ENCODE peak calls at places on chromosomes 6 and 20, in four cellular contexts. One of them, this sample, is unnamed. For H3K36me3, the result is how much of the 10 kb centered on the place peaks cover.

GRCh38 chr20:32282461-32282860 is 5.0 kb downstream of the KIF3B start:
- DNase-seq in MM.1S: no peak
- DNase-seq in heart left ventricle: peak
- DNase-seq in right lobe of liver: peak
- DNase-seq in this sample: no peak

GRCh38 chr6:65398851-65399250 is 308.2 kb downstream of the EYS start:
- DNase-seq in MM.1S: no peak
- DNase-seq in right lobe of liver: no peak
- DNase-seq in heart left ventricle: no peak
- DNase-seq in this sample: no peak

GRCh38 chr20:48544402-48545333 is 283.1 kb downstream of the PREX1 start:
- DNase-seq in heart left ventricle: no peak
- DNase-seq in right lobe of liver: no peak
- DNase-seq in MM.1S: no peak
- DNase-seq in this sample: no peak

GRCh38 chr6:106860940-106861339 is 113.6 kb downstream of the CD24 start:
- DNase-seq in heart left ventricle: no peak
- DNase-seq in MM.1S: no peak
- DNase-seq in right lobe of liver: no peak
- DNase-seq in this sample: no peak

GRCh38 chr20:57231161-57231560 is 35.3 kb downstream of the BMP7 start:
- DNase-seq in right lobe of liver: no peak
- DNase-seq in heart left ventricle: no peak
- DNase-seq in MM.1S: no peak
- DNase-seq in this sample: no peak

GRCh38 chr6:18495236-18495635 is 108.1 kb downstream of the RNF144B start:
- DNase-seq in heart left ventricle: no peak
- DNase-seq in MM.1S: no peak
- DNase-seq in right lobe of liver: no peak
- DNase-seq in this sample: no peak

GRCh38 chr6:3446197-3446596 is 10.7 kb downstream of the SLC22A23 start:
- DNase-seq in heart left ventricle: no peak
- DNase-seq in right lobe of liver: no peak
- DNase-seq in MM.1S: no peak
- DNase-seq in this sample: no peak

GRCh38 chr20:44310664-44311639 is at the start of gene FITM2:
- DNase-seq in heart left ventricle: peak
- DNase-seq in MM.1S: peak
- DNase-seq in right lobe of liver: peak
- DNase-seq in this sample: peak

GRCh38 chr6:47306887-47307286 is 2.8 kb downstream of the TNFRSF21 start:
- DNase-seq in MM.1S: no peak
- DNase-seq in heart left ventricle: no peak
- DNase-seq in right lobe of liver: no peak
- DNase-seq in this sample: no peak

GRCh38 chr20:12318043-12318442 is 400.4 kb downstream of the BTBD3 start:
- DNase-seq in MM.1S: no peak
- DNase-seq in heart left ventricle: no peak
- DNase-seq in right lobe of liver: peak
- DNase-seq in this sample: no peak

GRCh38 chr6:138517635-138518034 is 18.3 kb upstream of the NHSL1 start:
- DNase-seq in MM.1S: peak
- DNase-seq in right lobe of liver: no peak
- DNase-seq in heart left ventricle: no peak
- DNase-seq in this sample: peak

GRCh38 chr6:3449321-3449720 is 7.5 kb downstream of the SLC22A23 start:
- DNase-seq in MM.1S: no peak
- DNase-seq in heart left ventricle: no peak
- DNase-seq in right lobe of liver: no peak
- DNase-seq in this sample: no peak

GRCh38 chr6:37819177-37819801 is at the start of gene ZFAND3:
- DNase-seq in right lobe of liver: peak
- DNase-seq in MM.1S: peak
- DNase-seq in heart left ventricle: peak
- DNase-seq in this sample: peak

GRCh38 chr6:148179786-148180185 is 162.9 kb upstream of the SASH1 start:
- DNase-seq in MM.1S: no peak
- DNase-seq in heart left ventricle: no peak
- DNase-seq in right lobe of liver: no peak
- DNase-seq in this sample: peak

GRCh38 chr6:147506704-147507114 is 1.8 kb upstream of the SAMD5 start:
- DNase-seq in right lobe of liver: peak
- DNase-seq in MM.1S: peak
- DNase-seq in heart left ventricle: peak
- DNase-seq in this sample: peak

GRCh38 chr6:169173532-169174268 is 79.9 kb downstream of the THBS2 start:
- DNase-seq in MM.1S: no peak
- DNase-seq in heart left ventricle: no peak
- DNase-seq in right lobe of liver: no peak
- DNase-seq in this sample: no peak

GRCh38 chr6:106724848-106725247 is 95.5 kb downstream of the QRSL1 start:
- DNase-seq in MM.1S: no peak
- DNase-seq in right lobe of liver: peak
- DNase-seq in heart left ventricle: no peak
- DNase-seq in this sample: no peak

GRCh38 chr6:142702501-142703460 is 242.2 kb downstream of the HIVEP2 start:
- DNase-seq in right lobe of liver: peak
- DNase-seq in heart left ventricle: peak
- DNase-seq in MM.1S: no peak
- DNase-seq in this sample: peak

GRCh38 chr6:122014961-122015360 is 384.5 kb upstream of the HSF2 start:
- DNase-seq in right lobe of liver: no peak
- DNase-seq in heart left ventricle: no peak
- DNase-seq in MM.1S: no peak
- DNase-seq in this sample: no peak

DNA sequence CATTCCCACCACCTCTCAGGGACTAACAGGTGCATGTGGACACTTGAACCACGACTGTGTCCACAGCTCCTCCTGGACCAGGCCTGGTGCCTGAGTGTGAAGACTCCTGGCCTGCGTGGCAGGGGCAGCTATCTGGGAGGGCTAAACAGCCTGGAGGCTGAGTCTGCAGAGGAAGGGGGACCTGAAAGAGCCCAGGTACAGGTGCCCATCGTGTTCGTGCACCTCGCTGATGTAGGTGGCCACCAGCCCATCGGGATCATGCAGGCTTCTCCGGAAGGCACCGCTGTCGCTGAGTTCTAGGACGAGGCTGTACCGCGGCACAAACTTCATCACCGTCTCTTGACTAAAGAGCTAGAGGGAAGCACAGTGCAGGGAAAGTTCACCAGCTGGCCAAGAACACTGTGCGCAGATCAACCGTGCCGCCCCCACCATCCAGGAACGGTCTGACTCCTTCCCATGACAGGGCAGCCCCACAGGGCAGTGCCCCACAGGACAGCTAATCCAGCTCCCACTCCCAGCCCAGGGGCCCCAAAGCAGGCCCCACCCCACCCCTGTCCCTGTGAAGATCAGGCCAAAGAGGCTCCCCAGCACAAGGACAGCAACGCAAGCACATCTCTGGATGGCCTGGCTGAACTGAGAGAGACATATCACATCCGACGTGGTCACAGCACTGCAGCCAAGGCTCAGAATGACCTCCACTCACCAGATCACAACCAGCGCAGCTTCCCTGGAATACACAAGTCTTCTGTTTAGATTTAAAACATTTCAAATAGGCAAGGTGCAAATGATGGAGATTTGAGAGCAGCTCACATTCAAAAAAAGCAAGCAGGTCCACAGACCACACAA is 14.8 kb downstream of the CST7 start:
- DNase-seq in MM.1S: no peak
- DNase-seq in heart left ventricle: no peak
- DNase-seq in right lobe of liver: no peak
- DNase-seq in this sample: no peak
- H3K36me3 ChIP-seq in MM.1S: under half
- H3K36me3 ChIP-seq in heart left ventricle: half or more
- H3K36me3 ChIP-seq in right lobe of liver: under half
- H3K36me3 ChIP-seq in this sample: under half

DNA sequence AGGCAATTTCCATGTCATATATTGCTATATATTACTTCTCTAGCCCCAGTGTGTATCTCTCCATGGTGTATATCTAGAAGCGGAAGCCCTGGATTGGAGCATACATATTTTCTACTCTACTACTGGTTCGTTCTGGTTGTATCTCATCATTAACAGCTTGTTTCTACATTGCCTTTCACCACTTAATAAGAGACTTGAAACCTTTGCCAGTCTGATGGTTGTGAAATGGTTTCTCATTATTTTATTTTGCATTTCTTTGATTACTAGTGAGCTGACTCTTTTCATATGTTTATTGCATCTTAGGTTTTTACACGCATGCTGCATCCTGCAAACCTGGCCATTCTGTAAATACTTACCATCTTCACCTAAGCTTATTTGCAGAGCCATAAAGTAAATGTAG is 3.6 kb downstream of the DSTN start:
- DNase-seq in heart left ventricle: no peak
- DNase-seq in right lobe of liver: no peak
- DNase-seq in MM.1S: no peak
- DNase-seq in this sample: no peak
- H3K4me3 ChIP-seq in heart left ventricle: no peak
- H3K4me3 ChIP-seq in right lobe of liver: no peak
- H3K4me3 ChIP-seq in MM.1S: no peak
- H3K4me3 ChIP-seq in this sample: no peak

GRCh38 chr6:152167639-152168603 is 360.4 kb downstream of the ESR1 start:
- DNase-seq in heart left ventricle: no peak
- DNase-seq in MM.1S: no peak
- DNase-seq in right lobe of liver: no peak
- DNase-seq in this sample: no peak

GRCh38 chr6:152161501-152161900 is 354.0 kb downstream of the ESR1 start:
- DNase-seq in heart left ventricle: no peak
- DNase-seq in right lobe of liver: no peak
- DNase-seq in MM.1S: no peak
- DNase-seq in this sample: no peak

GRCh38 chr6:152166897-152167296 is 359.4 kb downstream of the ESR1 start:
- DNase-seq in MM.1S: no peak
- DNase-seq in heart left ventricle: no peak
- DNase-seq in right lobe of liver: no peak
- DNase-seq in this sample: no peak

GRCh38 chr6:152160346-152160745 is 352.9 kb downstream of the ESR1 start:
- DNase-seq in heart left ventricle: no peak
- DNase-seq in MM.1S: no peak
- DNase-seq in right lobe of liver: no peak
- DNase-seq in this sample: no peak

DNA sequence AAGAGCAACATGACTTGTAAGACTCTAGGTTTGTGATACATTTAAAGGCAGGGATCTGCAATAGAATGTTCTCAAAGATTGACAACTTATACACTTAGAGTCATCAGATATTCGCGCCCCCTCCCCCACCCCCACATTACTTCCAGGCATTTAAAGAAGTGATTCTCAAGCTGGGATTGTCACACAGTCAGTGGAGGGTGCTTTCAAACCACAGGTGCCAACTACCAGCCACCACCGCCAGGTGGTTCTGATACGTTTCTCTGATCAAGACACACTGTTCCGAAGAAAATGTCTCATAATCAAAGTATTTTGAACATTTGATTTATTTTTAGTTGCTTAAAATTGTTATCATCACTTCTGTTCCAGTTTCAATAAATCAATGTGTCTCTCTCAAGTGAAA is 357.5 kb downstream of the ESR1 start:
- DNase-seq in right lobe of liver: no peak
- DNase-seq in MM.1S: no peak
- DNase-seq in heart left ventricle: no peak
- DNase-seq in this sample: no peak
- TF ChIP-seq CTCF in right lobe of liver: no peak
- TF ChIP-seq CTCF in MM.1S: no peak
- TF ChIP-seq CTCF in heart left ventricle: no peak
- TF ChIP-seq CTCF in this sample: no peak

DNA sequence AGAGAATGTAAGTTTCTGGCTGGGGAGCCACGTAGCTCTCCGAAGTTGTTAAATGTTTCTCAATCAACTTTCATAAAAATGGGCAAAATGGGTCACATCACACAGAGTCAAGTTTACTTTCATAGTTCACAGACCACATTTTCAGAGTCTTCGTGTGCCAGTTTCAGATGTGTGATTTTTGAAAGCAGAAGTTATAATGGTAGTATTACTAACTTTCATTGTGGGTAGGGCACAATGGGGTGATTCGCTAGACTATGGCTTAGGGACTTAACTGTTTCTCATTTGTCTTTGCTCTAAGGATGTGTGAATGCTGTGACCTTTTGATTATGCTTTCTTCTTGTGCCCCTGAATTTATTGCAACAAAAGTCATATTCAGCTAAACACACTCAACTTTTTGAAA is 109.0 kb upstream of the SUPT3H start:
- DNase-seq in heart left ventricle: no peak
- DNase-seq in right lobe of liver: no peak
- DNase-seq in MM.1S: peak
- DNase-seq in this sample: no peak
- H3K36me3 ChIP-seq in heart left ventricle: under half
- H3K36me3 ChIP-seq in right lobe of liver: under half
- H3K36me3 ChIP-seq in MM.1S: under half
- H3K36me3 ChIP-seq in this sample: under half

DNA sequence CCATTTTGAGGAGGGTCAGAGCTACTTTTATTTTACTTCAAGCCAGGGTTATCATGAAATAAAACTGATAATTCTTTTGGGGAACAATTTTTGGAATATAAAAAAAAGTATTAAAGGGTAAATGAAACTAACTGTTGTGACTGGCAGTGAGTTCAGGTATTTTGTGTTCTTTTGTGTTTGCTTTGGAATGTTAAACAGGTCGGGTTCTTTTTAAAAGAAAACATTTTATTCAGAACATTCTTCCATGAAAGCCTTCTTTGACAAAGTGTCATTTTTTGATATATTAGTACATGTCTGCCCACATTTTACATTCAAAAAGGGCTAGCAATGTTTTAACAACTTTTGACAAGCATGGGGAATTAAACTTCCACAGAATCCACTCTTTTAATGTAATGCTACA is 170.0 kb downstream of the HS3ST5 start:
- DNase-seq in right lobe of liver: no peak
- DNase-seq in heart left ventricle: no peak
- DNase-seq in MM.1S: no peak
- DNase-seq in this sample: no peak
- H3K4me3 ChIP-seq in right lobe of liver: no peak
- H3K4me3 ChIP-seq in heart left ventricle: no peak
- H3K4me3 ChIP-seq in MM.1S: no peak
- H3K4me3 ChIP-seq in this sample: no peak

GRCh38 chr20:4449977-4450715 is 271.6 kb upstream of the PRND start:
- DNase-seq in right lobe of liver: no peak
- DNase-seq in heart left ventricle: no peak
- DNase-seq in MM.1S: no peak
- DNase-seq in this sample: no peak
- TF ChIP-seq CTCF in right lobe of liver: no peak
- TF ChIP-seq CTCF in heart left ventricle: peak
- TF ChIP-seq CTCF in MM.1S: no peak
- TF ChIP-seq CTCF in this sample: no peak

GRCh38 chr20:37879843-37880242 is 23.1 kb upstream of the VSTM2L start:
- DNase-seq in MM.1S: no peak
- DNase-seq in right lobe of liver: no peak
- DNase-seq in heart left ventricle: no peak
- DNase-seq in this sample: no peak

GRCh38 chr20:37879003-37879599 is 23.8 kb upstream of the VSTM2L start:
- DNase-seq in heart left ventricle: no peak
- DNase-seq in MM.1S: no peak
- DNase-seq in right lobe of liver: no peak
- DNase-seq in this sample: no peak

GRCh38 chr20:37875776-37876175 is 27.2 kb upstream of the VSTM2L start:
- DNase-seq in heart left ventricle: no peak
- DNase-seq in right lobe of liver: no peak
- DNase-seq in MM.1S: no peak
- DNase-seq in this sample: no peak

GRCh38 chr20:37876863-37877262 is 26.1 kb upstream of the VSTM2L start:
- DNase-seq in MM.1S: no peak
- DNase-seq in right lobe of liver: no peak
- DNase-seq in heart left ventricle: no peak
- DNase-seq in this sample: no peak

GRCh38 chr20:37877832-37878772 is 24.8 kb upstream of the VSTM2L start:
- DNase-seq in MM.1S: no peak
- DNase-seq in heart left ventricle: peak
- DNase-seq in right lobe of liver: no peak
- DNase-seq in this sample: no peak
- H3K36me3 ChIP-seq in MM.1S: under half
- H3K36me3 ChIP-seq in heart left ventricle: under half
- H3K36me3 ChIP-seq in right lobe of liver: under half
- H3K36me3 ChIP-seq in this sample: under half

This sample was measured in mucosa of descending colon.